ENCODE peak calls at places on chromosomes 11 and 22, in nine cellular contexts. One of them, this sample, is unnamed. For H3K36me3 and H3K4me1, the result is how much of the 10 kb centered on the place peaks cover.

GRCh38 chr11:86108146-86108545 is 39.3 kb upstream of the PICALM start:
- DNase-seq in ovary: no peak
- DNase-seq in neural progenitor cell: no peak
- DNase-seq in breast epithelium: no peak
- DNase-seq in transverse colon: no peak
- DNase-seq in colonic mucosa: no peak
- DNase-seq in lower lobe of right lung: no peak
- DNase-seq in upper lobe of right lung: no peak
- DNase-seq in fibroblast of lung: no peak
- DNase-seq in this sample: no peak

GRCh38 chr11:43341159-43341558 is 17.6 kb upstream of the TTC17 start:
- DNase-seq in ovary: no peak
- DNase-seq in neural progenitor cell: no peak
- DNase-seq in breast epithelium: no peak
- DNase-seq in transverse colon: no peak
- DNase-seq in colonic mucosa: no peak
- DNase-seq in lower lobe of right lung: no peak
- DNase-seq in upper lobe of right lung: no peak
- DNase-seq in fibroblast of lung: no peak
- DNase-seq in this sample: no peak

GRCh38 chr11:128551641-128552335 is 35.6 kb downstream of the ETS1 start:
- DNase-seq in ovary: no peak
- DNase-seq in neural progenitor cell: no peak
- DNase-seq in breast epithelium: no peak
- DNase-seq in transverse colon: no peak
- DNase-seq in colonic mucosa: no peak
- DNase-seq in lower lobe of right lung: no peak
- DNase-seq in upper lobe of right lung: no peak
- DNase-seq in fibroblast of lung: no peak
- DNase-seq in this sample: no peak

GRCh38 chr11:120179071-120179672 is 31.7 kb upstream of the OAF start:
- DNase-seq in ovary: no peak
- DNase-seq in neural progenitor cell: no peak
- DNase-seq in breast epithelium: peak
- DNase-seq in transverse colon: no peak
- DNase-seq in colonic mucosa: peak
- DNase-seq in lower lobe of right lung: no peak
- DNase-seq in upper lobe of right lung: peak
- DNase-seq in fibroblast of lung: no peak
- DNase-seq in this sample: no peak

GRCh38 chr11:62130498-62131464 is 7.0 kb downstream of the INCENP start:
- DNase-seq in ovary: no peak
- DNase-seq in neural progenitor cell: no peak
- DNase-seq in breast epithelium: no peak
- DNase-seq in transverse colon: no peak
- DNase-seq in colonic mucosa: no peak
- DNase-seq in lower lobe of right lung: no peak
- DNase-seq in upper lobe of right lung: no peak
- DNase-seq in fibroblast of lung: no peak
- DNase-seq in this sample: no peak

GRCh38 chr11:1053121-1053901 is 16.8 kb upstream of the MUC6 start:
- DNase-seq in ovary: peak
- DNase-seq in neural progenitor cell: no peak
- DNase-seq in breast epithelium: no peak
- DNase-seq in transverse colon: peak
- DNase-seq in colonic mucosa: peak
- DNase-seq in lower lobe of right lung: peak
- DNase-seq in upper lobe of right lung: peak
- DNase-seq in fibroblast of lung: no peak
- DNase-seq in this sample: no peak

GRCh38 chr11:130677486-130678153 is 229.2 kb downstream of the ADAMTS15 start:
- DNase-seq in ovary: no peak
- DNase-seq in neural progenitor cell: peak
- DNase-seq in breast epithelium: peak
- DNase-seq in transverse colon: no peak
- DNase-seq in colonic mucosa: no peak
- DNase-seq in lower lobe of right lung: no peak
- DNase-seq in upper lobe of right lung: no peak
- DNase-seq in fibroblast of lung: peak
- DNase-seq in this sample: no peak

GRCh38 chr22:45763236-45763624 is 91.6 kb downstream of the ATXN10 start:
- DNase-seq in ovary: no peak
- DNase-seq in neural progenitor cell: no peak
- DNase-seq in breast epithelium: no peak
- DNase-seq in transverse colon: no peak
- DNase-seq in colonic mucosa: no peak
- DNase-seq in lower lobe of right lung: no peak
- DNase-seq in upper lobe of right lung: no peak
- DNase-seq in fibroblast of lung: no peak
- DNase-seq in this sample: no peak

GRCh38 chr22:36077261-36077660 is 48.6 kb upstream of the RBFOX2 start:
- DNase-seq in ovary: no peak
- DNase-seq in neural progenitor cell: no peak
- DNase-seq in breast epithelium: no peak
- DNase-seq in transverse colon: no peak
- DNase-seq in colonic mucosa: no peak
- DNase-seq in lower lobe of right lung: no peak
- DNase-seq in upper lobe of right lung: no peak
- DNase-seq in fibroblast of lung: no peak
- DNase-seq in this sample: no peak

GRCh38 chr22:46845281-46846153 is 83.1 kb downstream of the TBC1D22A start:
- DNase-seq in ovary: no peak
- DNase-seq in neural progenitor cell: no peak
- DNase-seq in breast epithelium: no peak
- DNase-seq in transverse colon: no peak
- DNase-seq in colonic mucosa: no peak
- DNase-seq in lower lobe of right lung: no peak
- DNase-seq in upper lobe of right lung: no peak
- DNase-seq in fibroblast of lung: peak
- DNase-seq in this sample: no peak

GRCh38 chr11:113553235-113553634 is 78.0 kb upstream of the DRD2 start:
- DNase-seq in ovary: no peak
- DNase-seq in neural progenitor cell: peak
- DNase-seq in breast epithelium: peak
- DNase-seq in transverse colon: no peak
- DNase-seq in colonic mucosa: no peak
- DNase-seq in lower lobe of right lung: no peak
- DNase-seq in upper lobe of right lung: no peak
- DNase-seq in fibroblast of lung: peak
- DNase-seq in this sample: no peak

GRCh38 chr22:49524362-49524761 is 303.3 kb downstream of the BRD1 start:
- DNase-seq in ovary: no peak
- DNase-seq in neural progenitor cell: no peak
- DNase-seq in breast epithelium: no peak
- DNase-seq in transverse colon: no peak
- DNase-seq in colonic mucosa: no peak
- DNase-seq in lower lobe of right lung: no peak
- DNase-seq in upper lobe of right lung: no peak
- DNase-seq in fibroblast of lung: no peak
- DNase-seq in this sample: no peak

GRCh38 chr22:49525366-49525765 is 302.3 kb downstream of the BRD1 start:
- DNase-seq in ovary: no peak
- DNase-seq in neural progenitor cell: no peak
- DNase-seq in breast epithelium: no peak
- DNase-seq in transverse colon: no peak
- DNase-seq in colonic mucosa: no peak
- DNase-seq in lower lobe of right lung: no peak
- DNase-seq in upper lobe of right lung: no peak
- DNase-seq in fibroblast of lung: no peak
- DNase-seq in this sample: no peak

GRCh38 chr22:49522582-49523373 is 304.9 kb downstream of the BRD1 start:
- DNase-seq in ovary: no peak
- DNase-seq in neural progenitor cell: no peak
- DNase-seq in breast epithelium: no peak
- DNase-seq in transverse colon: no peak
- DNase-seq in colonic mucosa: no peak
- DNase-seq in lower lobe of right lung: no peak
- DNase-seq in upper lobe of right lung: no peak
- DNase-seq in fibroblast of lung: no peak
- DNase-seq in this sample: no peak

GRCh38 chr22:49521787-49522224 is 305.9 kb downstream of the BRD1 start:
- DNase-seq in ovary: no peak
- DNase-seq in neural progenitor cell: no peak
- DNase-seq in breast epithelium: no peak
- DNase-seq in transverse colon: no peak
- DNase-seq in colonic mucosa: no peak
- DNase-seq in lower lobe of right lung: no peak
- DNase-seq in upper lobe of right lung: no peak
- DNase-seq in fibroblast of lung: no peak
- DNase-seq in this sample: no peak

DNA sequence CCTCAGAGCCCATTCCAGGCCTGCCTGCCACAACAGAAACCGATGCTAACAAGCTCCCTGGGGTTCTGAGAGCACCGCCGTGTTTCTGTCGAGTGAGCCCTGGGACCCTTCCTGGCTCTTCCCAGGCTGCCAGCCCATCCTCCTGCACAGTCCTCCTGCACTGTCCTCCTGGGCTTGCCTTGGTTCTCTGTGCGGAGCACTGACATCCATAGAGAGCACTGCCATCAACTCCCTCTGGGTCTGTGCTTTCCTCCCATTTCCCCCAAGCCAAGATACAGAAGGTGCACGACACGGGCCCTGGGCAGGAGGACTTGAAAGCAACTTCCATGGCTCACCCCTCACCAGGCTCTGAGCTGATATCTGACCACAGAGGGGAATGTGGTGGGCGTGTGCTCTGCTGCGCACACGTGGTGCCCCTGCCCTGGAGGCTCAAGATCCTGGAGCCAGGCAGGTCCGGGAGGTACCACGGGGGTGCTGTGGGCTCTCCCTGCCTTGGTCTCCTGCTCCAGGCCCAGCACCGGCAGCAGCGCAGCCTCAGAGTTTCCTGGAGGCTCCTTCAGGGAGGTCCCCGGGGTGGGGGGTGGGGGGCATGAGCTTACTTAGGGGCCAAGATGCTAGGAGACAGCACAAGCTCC is 304.2 kb downstream of the BRD1 start:
- DNase-seq in ovary: no peak
- DNase-seq in neural progenitor cell: no peak
- DNase-seq in breast epithelium: no peak
- DNase-seq in transverse colon: no peak
- DNase-seq in colonic mucosa: no peak
- DNase-seq in lower lobe of right lung: no peak
- DNase-seq in upper lobe of right lung: no peak
- DNase-seq in fibroblast of lung: no peak
- DNase-seq in this sample: no peak
- H3K36me3 ChIP-seq in ovary: under half
- H3K36me3 ChIP-seq in neural progenitor cell: under half
- H3K36me3 ChIP-seq in breast epithelium: under half
- H3K36me3 ChIP-seq in transverse colon: under half
- H3K36me3 ChIP-seq in colonic mucosa: under half
- H3K36me3 ChIP-seq in lower lobe of right lung: under half
- H3K36me3 ChIP-seq in upper lobe of right lung: under half
- H3K36me3 ChIP-seq in fibroblast of lung: under half
- H3K36me3 ChIP-seq in this sample: under half

GRCh38 chr22:37288521-37288920 is 6.2 kb downstream of the CYTH4 start:
- DNase-seq in ovary: no peak
- DNase-seq in neural progenitor cell: no peak
- DNase-seq in breast epithelium: no peak
- DNase-seq in transverse colon: no peak
- DNase-seq in colonic mucosa: no peak
- DNase-seq in lower lobe of right lung: no peak
- DNase-seq in upper lobe of right lung: no peak
- DNase-seq in fibroblast of lung: no peak
- DNase-seq in this sample: no peak

GRCh38 chr22:37289156-37289735 is 6.9 kb downstream of the CYTH4 start:
- DNase-seq in ovary: no peak
- DNase-seq in neural progenitor cell: no peak
- DNase-seq in breast epithelium: no peak
- DNase-seq in transverse colon: no peak
- DNase-seq in colonic mucosa: no peak
- DNase-seq in lower lobe of right lung: no peak
- DNase-seq in upper lobe of right lung: no peak
- DNase-seq in fibroblast of lung: no peak
- DNase-seq in this sample: no peak

GRCh38 chr22:37284807-37285355 is 2.6 kb downstream of the CYTH4 start:
- DNase-seq in ovary: no peak
- DNase-seq in neural progenitor cell: no peak
- DNase-seq in breast epithelium: peak
- DNase-seq in transverse colon: peak
- DNase-seq in colonic mucosa: peak
- DNase-seq in lower lobe of right lung: peak
- DNase-seq in upper lobe of right lung: peak
- DNase-seq in fibroblast of lung: no peak
- DNase-seq in this sample: peak

GRCh38 chr22:37285937-37286336 is 3.6 kb downstream of the CYTH4 start:
- DNase-seq in ovary: no peak
- DNase-seq in neural progenitor cell: no peak
- DNase-seq in breast epithelium: no peak
- DNase-seq in transverse colon: no peak
- DNase-seq in colonic mucosa: no peak
- DNase-seq in lower lobe of right lung: no peak
- DNase-seq in upper lobe of right lung: no peak
- DNase-seq in fibroblast of lung: no peak
- DNase-seq in this sample: no peak

GRCh38 chr22:37287550-37287951 is 5.2 kb downstream of the CYTH4 start:
- DNase-seq in ovary: no peak
- DNase-seq in neural progenitor cell: no peak
- DNase-seq in breast epithelium: no peak
- DNase-seq in transverse colon: no peak
- DNase-seq in colonic mucosa: no peak
- DNase-seq in lower lobe of right lung: no peak
- DNase-seq in upper lobe of right lung: no peak
- DNase-seq in fibroblast of lung: no peak
- DNase-seq in this sample: no peak
- H3K4me1 ChIP-seq in ovary: under half
- H3K4me1 ChIP-seq in neural progenitor cell: under half
- H3K4me1 ChIP-seq in breast epithelium: under half
- H3K4me1 ChIP-seq in transverse colon: under half
- H3K4me1 ChIP-seq in colonic mucosa: under half
- H3K4me1 ChIP-seq in lower lobe of right lung: under half
- H3K4me1 ChIP-seq in upper lobe of right lung: under half
- H3K4me1 ChIP-seq in fibroblast of lung: under half
- H3K4me1 ChIP-seq in this sample: under half

GRCh38 chr11:111982019-111982464 is 43.2 kb upstream of the DLAT start:
- DNase-seq in ovary: peak
- DNase-seq in neural progenitor cell: peak
- DNase-seq in breast epithelium: peak
- DNase-seq in transverse colon: peak
- DNase-seq in colonic mucosa: peak
- DNase-seq in lower lobe of right lung: peak
- DNase-seq in upper lobe of right lung: peak
- DNase-seq in fibroblast of lung: peak
- DNase-seq in this sample: peak
- H3K36me3 ChIP-seq in ovary: under half
- H3K36me3 ChIP-seq in neural progenitor cell: under half
- H3K36me3 ChIP-seq in breast epithelium: under half
- H3K36me3 ChIP-seq in transverse colon: under half
- H3K36me3 ChIP-seq in colonic mucosa: under half
- H3K36me3 ChIP-seq in lower lobe of right lung: under half
- H3K36me3 ChIP-seq in upper lobe of right lung: under half
- H3K36me3 ChIP-seq in fibroblast of lung: under half
- H3K36me3 ChIP-seq in this sample: under half

DNA sequence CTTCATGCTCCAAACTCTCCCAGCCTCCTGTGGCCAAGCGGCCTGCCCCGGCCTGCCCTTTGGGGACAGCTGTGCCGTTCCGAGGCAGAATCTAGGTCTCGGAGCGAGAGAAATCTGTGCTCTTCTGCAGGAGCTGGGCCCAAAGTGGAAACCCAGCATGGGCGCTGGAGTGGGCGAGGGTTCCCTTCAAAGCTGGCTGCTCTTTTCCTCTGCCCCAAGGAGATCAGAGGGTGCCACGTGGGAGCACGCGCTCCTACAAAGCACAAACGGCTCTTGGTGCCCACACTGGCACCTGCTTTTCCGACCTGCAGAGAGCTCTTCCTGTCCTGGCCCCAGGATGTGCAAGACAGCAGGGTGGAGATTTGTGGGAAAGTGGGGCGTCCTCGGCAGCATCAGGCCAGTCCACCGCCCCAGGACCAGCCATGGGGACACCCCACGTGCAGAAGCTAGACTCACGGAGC is 6.9 kb downstream of the OSBPL5 start:
- DNase-seq in ovary: no peak
- DNase-seq in neural progenitor cell: no peak
- DNase-seq in breast epithelium: no peak
- DNase-seq in transverse colon: peak
- DNase-seq in colonic mucosa: no peak
- DNase-seq in lower lobe of right lung: peak
- DNase-seq in upper lobe of right lung: no peak
- DNase-seq in fibroblast of lung: no peak
- DNase-seq in this sample: no peak
- H3K4me1 ChIP-seq in ovary: under half
- H3K4me1 ChIP-seq in neural progenitor cell: under half
- H3K4me1 ChIP-seq in breast epithelium: under half
- H3K4me1 ChIP-seq in transverse colon: under half
- H3K4me1 ChIP-seq in colonic mucosa: under half
- H3K4me1 ChIP-seq in lower lobe of right lung: half or more
- H3K4me1 ChIP-seq in upper lobe of right lung: half or more
- H3K4me1 ChIP-seq in fibroblast of lung: half or more
- H3K4me1 ChIP-seq in this sample: under half